ENCODE peak calls at places on chromosomes 12 and 14, in five cellular contexts. I is BE2C; P is Calu3; W is AG09309; C is CD4-positive, alpha-beta T cell. S is an unnamed sample.

GRCh38 chr14:63867926-63868921 is 15.4 kb downstream of the SYNE2 start:
- DNase-seq in W (no peak), P (no peak), C (no peak), I (no peak), S (no peak)

GRCh38 chr12:19739195-19739776 is 300.0 kb downstream of the AEBP2 start:
- DNase-seq in P (peak; percentile 51), I (peak; percentile 52), W (peak; percentile 42), C (no peak), S (no peak)

GRCh38 chr12:94504386-94504785 is 44.7 kb upstream of the CEP83 start:
- DNase-seq in P (no peak), C (no peak), I (no peak), W (no peak), S (no peak)

GRCh38 chr14:49880267-49881064 is 12.4 kb upstream of the ARF6 start:
- DNase-seq in W (no peak), P (no peak), C (no peak), I (no peak), S (no peak)

GRCh38 chr14:54348923-54349615 is 47.7 kb upstream of the CDKN3 start:
- DNase-seq in I (no peak), P (no peak), C (no peak), W (no peak), S (no peak)

GRCh38 chr12:96803969-96804368 is 103.1 kb upstream of the NEDD1 start:
- DNase-seq in C (no peak), P (no peak), I (no peak), W (no peak), S (no peak)

GRCh38 chr14:103889313-103890051 is 38.8 kb upstream of the TDRD9 start:
- DNase-seq in I (no peak), W (no peak), C (no peak), P (peak; percentile 39), S (no peak)

GRCh38 chr14:51653096-51653814 is 1.5 kb downstream of the FRMD6 start:
- DNase-seq in I (no peak), C (no peak), P (peak; percentile 14), W (no peak), S (no peak)

GRCh38 chr12:93146278-93146939 is 217.3 kb upstream of the EEA1 start:
- DNase-seq in W (no peak), P (peak; percentile 59), I (peak; percentile 24), C (no peak), S (no peak)

GRCh38 chr12:42450248-42450647 is 124.3 kb downstream of the PPHLN1 start:
- DNase-seq in P (no peak), I (no peak), C (no peak), W (no peak), S (no peak)

GRCh38 chr12:107917912-107918800 is 143.7 kb downstream of the ASCL4 start:
- DNase-seq in C (no peak), W (no peak), I (peak; percentile 23), P (peak; percentile 36), S (no peak)

GRCh38 chr14:75181426-75182062 is 5.1 kb upstream of the TMED10 start:
- DNase-seq in C (no peak), W (no peak), P (no peak), I (no peak), S (no peak)

GRCh38 chr14:74616507-74616906 is 4.5 kb upstream of the LTBP2 start:
- DNase-seq in C (no peak), I (no peak), W (no peak), P (peak; percentile 45), S (peak; percentile 85)

GRCh38 chr12:76551482-76551888 is 8.1 kb downstream of the OSBPL8 start:
- DNase-seq in C (no peak), W (no peak), I (peak; percentile 18), P (no peak), S (no peak)

GRCh38 chr12:107057071-107057834 is 36.1 kb downstream of the CRY1 start:
- DNase-seq in C (no peak), P (no peak), I (no peak), W (peak; percentile 33), S (no peak)

GRCh38 chr12:124625867-124626675 is 58.7 kb upstream of the NCOR2 start:
- DNase-seq in W (no peak), I (no peak), P (peak; percentile 79), C (no peak), S (peak; percentile 97)

GRCh38 chr12:27303139-27304111 is 29.2 kb upstream of the BMAL2 start:
- DNase-seq in P (no peak), C (no peak), W (no peak), I (no peak), S (no peak)

GRCh38 chr14:58789106-58789505 is 151.3 kb downstream of the DACT1 start:
- DNase-seq in C (no peak), I (no peak), W (no peak), P (no peak), S (no peak)

GRCh38 chr12:107734139-107734538 is 26.8 kb downstream of the PRDM4 start:
- DNase-seq in I (no peak), W (no peak), C (no peak), P (no peak), S (no peak)

GRCh38 chr12:15644700-15645099 is 144.5 kb downstream of the EPS8 start:
- DNase-seq in W (peak; percentile 64), I (no peak), C (no peak), P (no peak), S (no peak)

GRCh38 chr12:16946691-16947090 is 340.7 kb upstream of the LMO3 start:
- DNase-seq in P (no peak), C (no peak), W (no peak), I (no peak), S (no peak)

GRCh38 chr12:16949351-16949750 is 343.4 kb upstream of the LMO3 start:
- DNase-seq in W (no peak), I (no peak), C (no peak), P (no peak), S (no peak)

GRCh38 chr12:16955083-16955657 is 349.2 kb upstream of the LMO3 start:
- DNase-seq in C (no peak), W (no peak), P (no peak), I (no peak), S (no peak)

DNA sequence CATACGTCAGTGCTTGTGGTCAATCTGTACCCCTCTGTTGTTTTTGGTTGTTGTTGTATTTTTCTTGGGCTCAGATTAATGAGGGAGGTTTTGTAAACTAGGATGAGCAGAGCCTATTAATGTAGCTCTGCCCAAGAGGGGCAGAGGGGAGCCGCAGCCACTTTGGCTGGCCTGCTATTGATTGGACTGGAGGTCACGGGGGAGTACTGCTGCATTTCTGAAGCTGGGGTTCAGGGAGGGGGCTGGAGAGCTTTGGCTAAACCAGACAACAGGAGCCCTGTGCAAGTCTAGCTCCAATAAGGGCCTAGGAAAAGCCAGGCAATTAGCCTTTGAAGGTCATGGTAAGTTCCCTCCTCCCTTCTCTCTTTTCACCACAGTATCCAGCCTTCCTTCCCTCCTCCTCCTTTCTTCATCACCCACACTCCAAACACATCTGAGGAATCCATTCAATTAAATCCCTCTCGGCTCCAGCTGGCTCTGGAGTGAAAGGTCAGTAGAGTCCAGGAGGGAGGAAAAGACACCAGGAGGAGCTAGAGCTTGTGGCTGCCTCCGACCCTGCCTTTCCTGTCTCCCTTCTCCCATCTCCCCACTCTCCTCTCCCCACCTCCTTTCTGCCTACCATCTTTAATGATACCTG is 344.2 kb upstream of the LMO3 start:
- DNase-seq in I (no peak), W (no peak), P (no peak), C (no peak), S (no peak)
- TF ChIP-seq CTCF in I (no peak), W (no peak), P (no peak), C (no peak), S (no peak)

DNA sequence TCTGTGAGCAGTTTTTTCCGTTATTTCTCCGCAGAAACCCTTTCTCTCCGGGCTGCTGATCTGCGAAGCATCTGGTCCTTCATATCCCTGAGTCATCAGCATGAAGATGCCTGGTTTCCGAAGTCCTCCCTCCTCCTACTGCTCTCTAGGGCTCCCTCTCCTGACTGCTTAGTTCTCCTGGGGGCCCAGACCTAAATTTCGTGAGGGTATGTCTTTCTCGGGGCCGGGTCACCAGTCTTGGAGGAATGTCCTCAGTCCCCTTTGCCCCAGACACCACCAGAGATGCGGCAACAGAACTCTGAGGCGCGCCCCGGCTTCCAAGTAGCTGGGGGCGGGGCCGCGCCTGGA is 622 bp upstream of the BICDL1 start:
- DNase-seq in W (no peak), C (no peak), P (no peak), I (no peak), S (no peak)
- TF ChIP-seq CTCF in W (peak; percentile 27), C (peak; percentile 24), P (no peak), I (peak; percentile 48), S (no peak)

GRCh38 chr14:95609398-95609990 is 74.6 kb downstream of the GLRX5 start:
- DNase-seq in C (no peak), I (peak; percentile 67), P (peak; percentile 46), W (no peak), S (no peak)
- TF ChIP-seq CTCF in C (no peak), I (peak; percentile 87), P (peak; percentile 33), W (peak; percentile 62), S (no peak)

DNA sequence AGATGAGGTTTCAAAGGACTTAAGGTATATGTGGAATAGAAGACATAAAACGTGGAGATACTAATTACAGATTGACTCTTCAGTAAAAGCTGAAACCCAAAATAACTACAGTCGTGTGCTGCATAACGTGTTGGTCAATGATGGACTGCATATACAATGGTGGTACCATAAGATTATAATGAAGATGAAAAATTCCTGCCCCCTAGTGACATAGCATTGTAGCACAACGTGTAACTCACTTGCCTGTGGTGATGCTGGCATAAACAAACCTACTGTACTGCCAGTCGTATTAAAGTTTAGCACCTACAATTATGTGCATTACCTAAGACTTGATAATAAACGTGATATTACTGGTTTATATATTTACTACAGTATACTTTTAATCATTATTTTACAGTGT is 150.3 kb downstream of the LRRK2 start:
- DNase-seq in P (no peak), I (no peak), W (no peak), C (no peak), S (no peak)
- TF ChIP-seq CTCF in P (no peak), I (peak; percentile 34), W (peak; percentile 27), C (no peak), S (peak; percentile 38)

DNA sequence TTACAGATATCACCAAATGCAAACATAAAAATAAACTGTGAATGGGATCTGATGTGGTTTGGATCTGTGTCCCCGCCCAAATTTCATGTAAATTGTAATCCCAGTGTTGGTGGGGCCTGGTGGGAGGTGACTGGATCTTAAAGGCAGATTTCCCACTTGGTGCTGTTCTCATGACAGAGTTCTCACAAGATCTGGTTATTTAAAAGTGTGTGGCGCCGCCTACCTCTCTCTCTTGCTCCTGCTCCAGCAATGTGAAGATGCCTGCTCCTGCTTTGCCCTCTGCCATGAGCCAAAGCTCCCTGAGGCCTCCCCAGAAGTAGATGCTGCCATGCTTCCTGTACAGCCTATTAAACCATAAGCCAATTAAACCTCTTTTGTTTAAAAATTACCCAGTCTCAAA is 47.8 kb downstream of the SLC25A21 start:
- DNase-seq in P (peak; percentile 29), W (no peak), I (no peak), C (no peak), S (no peak)
- TF ChIP-seq CTCF in P (no peak), W (peak; percentile 24), I (no peak), C (no peak), S (no peak)

S was measured in CD14-positive monocyte.